ENCODE peak calls at places on chromosomes 7 and 10, in six cellular contexts. T is thyroid gland; O is CD8-positive, alpha-beta T cell; V is CD8-positive, alpha-beta memory T cell; A is SJSA1; M is right lobe of liver. B is an unnamed sample.

GRCh38 chr10:10361486-10361885 is 656.2 kb upstream of the CELF2 start:
- DNase-seq in T (no peak), O (no peak), V (no peak), A (no peak), M (no peak), B (no peak)

GRCh38 chr10:74071151-74071550 is 73.2 kb downstream of the VCL start:
- DNase-seq in T (no peak), O (no peak), V (no peak), A (no peak), M (no peak), B (no peak)

GRCh38 chr10:49139866-49140195 is 6.0 kb upstream of the FAM170B start:
- DNase-seq in T (no peak), O (no peak), V (no peak), A (peak; percentile 83), M (no peak), B (peak; percentile 77)

GRCh38 chr7:18426564-18427226 is 68.9 kb upstream of the HDAC9 start:
- DNase-seq in T (no peak), O (no peak), V (no peak), A (peak; percentile 54), M (no peak), B (no peak)

GRCh38 chr10:68665841-68666240 is 55.2 kb upstream of the CCAR1 start:
- DNase-seq in T (no peak), O (no peak), V (no peak), A (no peak), M (no peak), B (no peak)

GRCh38 chr10:80453392-80453714 is 757 bp upstream of the TSPAN14 start:
- DNase-seq in T (no peak), O (no peak), V (peak; percentile 46), A (no peak), M (no peak), B (no peak)

GRCh38 chr7:47258798-47259197 is 323.1 kb downstream of the TNS3 start:
- DNase-seq in T (no peak), O (no peak), V (no peak), A (no peak), M (no peak), B (no peak)

GRCh38 chr7:55075464-55075971 is 56.7 kb downstream of the EGFR start:
- DNase-seq in T (no peak), O (no peak), V (no peak), A (no peak), M (peak; percentile 86), B (no peak)

GRCh38 chr10:112804036-112804435 is 146.0 kb upstream of the TCF7L2 start:
- DNase-seq in T (no peak), O (no peak), V (no peak), A (no peak), M (peak; percentile 71), B (no peak)

GRCh38 chr7:1936531-1937251 is 266.6 kb downstream of the ELFN1 start:
- DNase-seq in T (no peak), O (no peak), V (no peak), A (no peak), M (no peak), B (no peak)

GRCh38 chr10:96708456-96708855 is 11.9 kb downstream of the PIK3AP1 start:
- DNase-seq in T (no peak), O (no peak), V (no peak), A (no peak), M (no peak), B (no peak)

GRCh38 chr7:22732556-22733126 is 5.6 kb downstream of the IL6 start:
- DNase-seq in T (no peak), O (no peak), V (no peak), A (no peak), M (no peak), B (no peak)

GRCh38 chr7:151808296-151809155 is 68.4 kb downstream of the PRKAG2 start:
- DNase-seq in T (no peak), O (no peak), V (no peak), A (no peak), M (peak; percentile 82), B (peak; percentile 18)

GRCh38 chr10:14356921-14357320 is 26.2 kb upstream of the FRMD4A start:
- DNase-seq in T (no peak), O (no peak), V (no peak), A (peak; percentile 12), M (no peak), B (no peak)

GRCh38 chr7:19351756-19352155 is 206.5 kb upstream of the FERD3L start:
- DNase-seq in T (no peak), O (no peak), V (no peak), A (peak; percentile 51), M (no peak), B (no peak)

GRCh38 chr10:71300555-71301370 is 18.3 kb upstream of the SLC29A3 start:
- DNase-seq in T (no peak), O (no peak), V (no peak), A (no peak), M (no peak), B (no peak)

GRCh38 chr7:14637968-14638367 is 264.6 kb downstream of the DGKB start:
- DNase-seq in T (no peak), O (no peak), V (no peak), A (no peak), M (no peak), B (no peak)

GRCh38 chr10:92813979-92814378 is 34.3 kb upstream of the EXOC6 start:
- DNase-seq in T (no peak), O (no peak), V (no peak), A (no peak), M (no peak), B (no peak)

GRCh38 chr10:7933262-7933661 is 115.0 kb downstream of the TAF3 start:
- DNase-seq in T (no peak), O (no peak), V (no peak), A (no peak), M (no peak), B (no peak)

GRCh38 chr7:100585511-100586265 is at the start of gene LRCH4:
- DNase-seq in T (peak; percentile 77), O (peak; percentile 33), V (peak; percentile 74), A (no peak), M (peak; percentile 79), B (peak; percentile 64)

GRCh38 chr10:79443338-79444242 is 1.8 kb downstream of the ZCCHC24 start:
- DNase-seq in T (peak; percentile 67), O (no peak), V (peak; percentile 7), A (no peak), M (peak; percentile 47), B (no peak)

GRCh38 chr7:30846378-30846777 is 65.3 kb upstream of the AQP1 start:
- DNase-seq in T (peak; percentile 96), O (no peak), V (no peak), A (no peak), M (no peak), B (no peak)

GRCh38 chr10:103892181-103892580 is 25.8 kb downstream of the STN1 start:
- DNase-seq in T (no peak), O (no peak), V (no peak), A (no peak), M (no peak), B (no peak)

GRCh38 chr7:55063633-55064032 is 44.8 kb downstream of the EGFR start:
- DNase-seq in T (no peak), O (no peak), V (no peak), A (peak; percentile 67), M (no peak), B (no peak)

GRCh38 chr10:30254926-30255325 is 94.2 kb downstream of the MTPAP start:
- DNase-seq in T (no peak), O (no peak), V (no peak), A (no peak), M (no peak), B (no peak)

DNA sequence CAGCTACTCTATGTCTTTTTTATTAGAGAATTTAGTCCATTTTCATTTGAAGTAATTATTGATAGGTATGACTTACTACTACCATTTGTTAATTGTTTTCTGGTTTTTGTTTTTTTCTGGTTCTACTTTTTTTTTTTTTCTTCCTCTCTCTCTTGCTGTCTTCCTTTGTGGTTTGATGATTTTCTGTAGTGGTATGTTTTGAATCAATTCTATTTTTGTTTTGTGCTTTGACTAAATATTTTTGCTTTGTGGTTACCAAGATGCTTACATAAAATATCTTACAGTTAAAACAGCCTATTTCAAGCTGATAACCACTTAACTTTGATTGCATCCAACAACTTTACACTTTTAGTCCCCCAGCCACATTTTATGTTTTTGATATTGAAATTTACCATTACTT is 3.3 kb upstream of the OR2F2 start:
- DNase-seq in T (no peak), O (no peak), V (no peak), A (peak; percentile 28), M (no peak), B (no peak)
- H3K27ac ChIP-seq in T (no peak overlapping the region), O (no peak overlapping the region), V (no peak overlapping the region), A (no peak overlapping the region), M (no peak overlapping the region), B (no peak overlapping the region)

GRCh38 chr7:254337-255037 is 35.5 kb upstream of the FOXL3 start:
- DNase-seq in T (no peak), O (no peak), V (no peak), A (no peak), M (no peak), B (no peak)

GRCh38 chr7:252216-252965 is 37.6 kb upstream of the FOXL3 start:
- DNase-seq in T (no peak), O (no peak), V (no peak), A (no peak), M (no peak), B (no peak)

GRCh38 chr7:252981-253380 is 37.0 kb upstream of the FOXL3 start:
- DNase-seq in T (no peak), O (no peak), V (no peak), A (no peak), M (no peak), B (no peak)

GRCh38 chr7:255038-255435 is 34.9 kb upstream of the FOXL3 start:
- DNase-seq in T (no peak), O (no peak), V (no peak), A (no peak), M (no peak), B (no peak)

GRCh38 chr7:253491-254336 is 36.3 kb upstream of the FOXL3 start:
- DNase-seq in T (no peak), O (no peak), V (no peak), A (no peak), M (no peak), B (no peak)
- H3K27ac ChIP-seq in T (no peak overlapping the region), O (no peak overlapping the region), V (no peak overlapping the region), A (no peak overlapping the region), M (no peak overlapping the region), B (no peak overlapping the region)

DNA sequence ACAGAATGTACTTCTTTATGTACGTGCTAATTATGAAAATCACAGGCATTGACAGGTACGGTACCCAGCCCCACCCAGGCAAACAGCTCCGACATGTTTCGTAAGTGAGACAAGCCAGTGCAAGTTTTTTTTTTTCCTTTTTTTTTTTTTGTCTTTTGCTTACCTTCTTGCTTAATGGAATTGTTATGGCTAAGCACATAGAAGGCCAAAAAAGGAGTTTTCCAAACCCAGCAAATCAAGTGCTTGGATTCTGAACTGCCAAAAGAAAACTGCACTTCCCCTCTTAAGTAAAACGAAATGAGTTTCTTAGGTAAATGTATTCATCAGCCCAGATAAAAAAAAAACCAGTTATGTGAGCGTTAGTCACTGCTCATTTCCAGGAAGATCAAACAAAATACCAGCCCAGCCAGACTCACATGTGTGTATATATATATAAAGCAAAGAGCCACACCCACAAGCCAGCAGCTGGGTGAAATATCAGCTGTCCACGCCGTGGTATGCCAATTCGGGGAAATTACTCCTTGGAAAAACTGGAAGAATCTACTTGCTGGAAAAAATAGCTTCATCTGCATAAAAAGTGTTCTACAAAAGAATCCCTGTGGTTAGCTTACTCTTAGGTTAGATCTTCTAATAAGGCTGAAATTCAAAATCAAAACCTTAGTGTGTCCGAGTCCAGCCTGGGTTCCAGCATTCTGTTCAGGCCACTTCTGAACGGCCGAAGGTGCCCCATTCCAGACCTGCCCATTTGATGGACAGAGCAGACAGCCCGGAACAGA is 8.0 kb downstream of the KLF6 start:
- DNase-seq in T (peak; percentile 18), O (no peak), V (peak; percentile 59), A (peak; percentile 90), M (no peak), B (no peak)
- H3K27ac ChIP-seq in T (peak overlapping the region; percentile 100), O (peak overlapping the region; percentile 36), V (peak overlapping the region; percentile 39), A (peak overlapping the region; percentile 68), M (peak overlapping the region; percentile 22), B (no peak overlapping the region)

GRCh38 chr7:131012477-131013031 is 278.5 kb upstream of the KLF14 start:
- DNase-seq in T (no peak), O (no peak), V (no peak), A (no peak), M (no peak), B (no peak)
- H3K27ac ChIP-seq in T (peak overlapping the region; percentile 91), O (no peak overlapping the region), V (no peak overlapping the region), A (no peak overlapping the region), M (peak overlapping the region; percentile 67), B (peak overlapping the region; percentile 67)